ENCODE peak calls at places on chromosome 14, in ten cellular contexts. F is HAP-1; E is occipital lobe; G is activated CD4-positive, alpha-beta T cell treated with anti-CD3 and anti-CD28 coated beads for 48 hours; Q is NCI-H1436 treated with DMSO at 0.1 percent for 48 hours; M is activated T-helper 2 cell treated with anti-CD3 and anti-CD28 coated beads, Interferon-gamma antibody, Interleukin-2, Interleukin-4, amounts not matched to agents 10 μg/mL and 5 μg/mL and 100 μg/mL, durations not matched to agents 14 hours and 24 hours and 36 hours; T is left ventricle myocardium inferior; Z is A549; V is fibroblast of pulmonary artery; P is BE2C. O is an unnamed sample.

GRCh38 chr14:55356913-55357312 is 54.7 kb downstream of the ATG14 start:
- DNase-seq in M (no peak), Q (no peak), Z (no peak), T (no peak), F (no peak), G (no peak), P (no peak), V (no peak), E (no peak), O (no peak)

GRCh38 chr14:104975481-104976197 is 2.5 kb downstream of the AHNAK2 start:
- DNase-seq in E (no peak), T (peak; percentile 14), Q (no peak), M (no peak), F (peak; percentile 45), V (no peak), Z (no peak), G (no peak), P (peak; percentile 51), O (no peak)

GRCh38 chr14:21039585-21040369 is 2.4 kb upstream of the RNASE7 start:
- DNase-seq in M (no peak), P (peak; percentile 57), G (peak; percentile 10), Q (no peak), T (no peak), Z (peak; percentile 66), F (peak; percentile 50), V (peak; percentile 86), E (no peak), O (no peak)

GRCh38 chr14:50967719-50968266 is 23.5 kb upstream of the PYGL start:
- DNase-seq in Z (no peak), E (no peak), Q (no peak), P (no peak), M (no peak), F (no peak), V (no peak), G (no peak), T (no peak), O (no peak)

GRCh38 chr14:101591121-101591520 is 29.8 kb downstream of the DIO3 start:
- DNase-seq in V (no peak), Q (no peak), M (no peak), G (no peak), T (no peak), F (no peak), P (no peak), Z (no peak), E (no peak), O (no peak)

GRCh38 chr14:75566321-75566720 is 12.1 kb upstream of the FLVCR2 start:
- DNase-seq in P (no peak), M (peak; percentile 72), E (no peak), Q (no peak), F (no peak), Z (no peak), T (no peak), G (peak; percentile 92), V (no peak), O (peak; percentile 77)

GRCh38 chr14:55446127-55446736 is 5.8 kb upstream of the TBPL2 start:
- DNase-seq in M (peak; percentile 22), Q (no peak), P (peak; percentile 85), E (no peak), V (peak; percentile 89), F (peak; percentile 87), Z (peak; percentile 61), T (no peak), G (peak; percentile 72), O (peak; percentile 64)

GRCh38 chr14:72751276-72752033 is 142.4 kb downstream of the DPF3 start:
- DNase-seq in G (no peak), V (no peak), M (no peak), F (no peak), P (no peak), Z (no peak), E (no peak), Q (no peak), T (no peak), O (no peak)

GRCh38 chr14:94447986-94448808 is 4.4 kb downstream of the SERPINA11 start:
- DNase-seq in M (no peak), Z (no peak), E (no peak), V (no peak), F (no peak), Q (no peak), P (no peak), T (no peak), G (no peak), O (no peak)

GRCh38 chr14:20454359-20454644 is 310 bp downstream of the OSGEP start:
- DNase-seq in V (no peak), M (peak; percentile 79), F (no peak), P (no peak), T (no peak), Q (peak; percentile 48), E (no peak), Z (peak; percentile 77), G (no peak), O (no peak)

GRCh38 chr14:34257505-34257904 is 204.5 kb downstream of the SPTSSA start:
- DNase-seq in Q (no peak), E (no peak), M (no peak), T (no peak), P (no peak), Z (no peak), F (no peak), V (no peak), G (no peak), O (no peak)

GRCh38 chr14:84064756-84065155 is 1465.2 kb upstream of the FLRT2 start:
- DNase-seq in M (no peak), Q (no peak), Z (no peak), G (no peak), E (no peak), P (no peak), T (no peak), V (no peak), F (no peak), O (no peak)

GRCh38 chr14:61196792-61197191 is 84.3 kb downstream of the TMEM30B start:
- DNase-seq in T (no peak), Q (no peak), E (no peak), F (no peak), Z (peak; percentile 27), P (no peak), M (no peak), V (peak; percentile 40), G (no peak), O (no peak)

GRCh38 chr14:72780771-72781170 is 113.1 kb downstream of the DPF3 start:
- DNase-seq in T (no peak), Q (no peak), P (no peak), F (no peak), G (no peak), V (peak; percentile 73), Z (no peak), M (no peak), E (no peak), O (no peak)

GRCh38 chr14:32224731-32225377 is 21.8 kb upstream of the RNU6-8 start:
- DNase-seq in G (peak; percentile 32), T (no peak), F (peak; percentile 46), Q (no peak), Z (peak; percentile 68), M (no peak), E (no peak), V (peak; percentile 40), P (peak; percentile 87), O (peak; percentile 11)

GRCh38 chr14:64937176-64937820 is 5.2 kb downstream of the GPX2 start:
- DNase-seq in Q (no peak), E (no peak), G (no peak), Z (no peak), V (peak; percentile 42), F (no peak), T (peak; percentile 29), M (no peak), P (no peak), O (no peak)

GRCh38 chr14:105141026-105141425 is 27.6 kb downstream of the JAG2 start:
- DNase-seq in T (no peak), E (no peak), P (no peak), Z (no peak), M (no peak), G (no peak), V (no peak), Q (no peak), F (no peak), O (no peak)